ENCODE peak calls at places on chromosomes 12 and 14, in nine cellular contexts. O, I, Z, K, H, R, G, V and E are unnamed samples.
A peak's percentile ranks its signal among the peaks of the same experiment; 100 is the strongest.

GRCh38 chr12:65308601-65309071 is 30.2 kb downstream of the MSRB3 start:
- DNase-seq in R (no peak), V (no peak), Z (no peak), G (no peak), H (no peak), K (peak; percentile 50), I (peak; percentile 45), O (peak; percentile 27), E (no peak)

GRCh38 chr12:753401-754237 is 1.2 kb downstream of the WNK1 start:
- DNase-seq in H (peak; percentile 38), V (no peak), Z (peak; percentile 50), R (peak; percentile 65), K (peak; percentile 9), G (peak; percentile 56), I (no peak), O (no peak), E (peak; percentile 76)

GRCh38 chr12:115294443-115295133 is 610.6 kb upstream of the TBX3 start:
- DNase-seq in H (no peak), V (peak; percentile 46), Z (no peak), G (peak; percentile 41), O (peak; percentile 36), R (no peak), K (no peak), I (peak; percentile 67), E (no peak)

GRCh38 chr12:49059385-49060232 is 985 bp downstream of the KMT2D start:
- DNase-seq in G (peak; percentile 67), O (peak; percentile 22), R (no peak), I (no peak), H (peak; percentile 9), Z (no peak), K (no peak), V (no peak), E (peak; percentile 57)

GRCh38 chr12:107309020-107309419 is 215.7 kb upstream of the CRY1 start:
- DNase-seq in G (no peak), I (no peak), R (no peak), K (no peak), O (no peak), Z (no peak), V (no peak), H (peak; percentile 5), E (no peak)

GRCh38 chr12:130953783-130954543 is at the start of gene ADGRD1:
- DNase-seq in V (no peak), G (peak; percentile 88), I (peak; percentile 3), Z (no peak), O (no peak), H (no peak), K (no peak), R (peak; percentile 54), E (peak; percentile 84)

GRCh38 chr14:53355581-53356112 is 202.5 kb upstream of the DDHD1 start:
- DNase-seq in Z (peak; percentile 88), G (peak; percentile 8), K (peak; percentile 78), O (peak; percentile 49), H (no peak), R (no peak), I (peak; percentile 82), V (no peak), E (peak; percentile 100)

GRCh38 chr14:54579606-54580005 is 12.7 kb downstream of the SAMD4A start:
- DNase-seq in K (peak; percentile 51), R (no peak), V (no peak), G (no peak), I (peak; percentile 73), O (no peak), Z (no peak), H (no peak), E (no peak)

GRCh38 chr14:67673451-67673850 is 981 bp downstream of the VTI1B start:
- DNase-seq in I (peak; percentile 31), K (peak; percentile 27), O (peak; percentile 72), V (no peak), Z (no peak), H (no peak), R (no peak), G (no peak), E (no peak)

GRCh38 chr14:35305633-35306032 is 13.5 kb downstream of the PSMA6 start:
- DNase-seq in G (no peak), V (no peak), O (no peak), Z (no peak), R (no peak), K (no peak), H (no peak), I (no peak), E (no peak)

GRCh38 chr14:35302211-35302528 is 10.0 kb downstream of the PSMA6 start:
- DNase-seq in K (no peak), G (no peak), H (no peak), O (no peak), Z (no peak), R (no peak), I (no peak), V (no peak), E (no peak)

GRCh38 chr14:35303149-35303548 is 11.0 kb downstream of the PSMA6 start:
- DNase-seq in K (no peak), G (no peak), I (no peak), O (no peak), H (no peak), R (no peak), V (no peak), Z (no peak), E (no peak)

GRCh38 chr14:35304812-35305462 is 12.8 kb downstream of the PSMA6 start:
- DNase-seq in H (no peak), Z (no peak), R (no peak), O (no peak), I (no peak), G (no peak), K (no peak), V (no peak), E (no peak)

GRCh38 chr14:35306114-35306513 is 13.9 kb downstream of the PSMA6 start:
- DNase-seq in G (no peak), Z (no peak), K (peak; percentile 78), R (no peak), V (no peak), H (no peak), O (no peak), I (no peak), E (no peak)
- H3K27ac ChIP-seq in G (no peak overlapping the region), Z (no peak overlapping the region), K (peak overlapping the region; percentile 48), R (no peak overlapping the region), V (no peak overlapping the region), H (no peak overlapping the region), O (no peak overlapping the region), I (no peak overlapping the region), E (no peak overlapping the region)

DNA sequence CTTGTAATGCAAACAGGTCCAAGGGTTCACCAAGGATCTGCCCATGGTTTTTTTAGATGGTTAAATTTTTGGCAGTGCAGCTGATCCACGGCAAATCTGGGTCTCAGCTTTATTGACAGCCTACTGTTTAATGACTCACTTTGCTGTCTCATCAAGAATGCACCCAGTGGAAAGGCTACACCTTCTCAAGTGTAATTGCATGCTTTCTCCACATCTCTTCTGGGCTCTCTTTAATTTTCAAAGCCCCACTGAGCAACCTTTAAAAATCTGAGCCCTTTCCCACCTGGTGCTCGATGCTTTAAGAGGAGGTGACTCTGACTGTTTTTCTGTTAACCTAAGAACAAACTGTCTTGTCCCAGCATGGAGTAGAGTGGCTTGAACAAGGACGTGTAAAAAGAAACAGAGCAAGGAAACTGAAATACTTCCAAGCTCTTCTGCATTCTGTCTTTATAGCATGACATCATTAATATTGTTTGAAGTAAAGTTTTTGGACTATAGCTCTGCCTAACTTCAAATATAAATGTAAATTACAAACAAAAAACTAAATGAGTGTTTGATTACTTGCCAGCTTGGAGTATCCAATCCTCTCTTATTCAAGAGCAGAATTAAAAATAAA is 214.2 kb upstream of the KRR1 start:
- DNase-seq in G (no peak), O (peak; percentile 87), H (no peak), I (peak; percentile 74), Z (no peak), V (no peak), R (no peak), K (peak; percentile 86), E (peak; percentile 60)
- H3K27ac ChIP-seq in G (peak overlapping the region; percentile 3), O (peak overlapping the region; percentile 89), H (no peak overlapping the region), I (peak overlapping the region; percentile 93), Z (no peak overlapping the region), V (peak overlapping the region; percentile 78), R (peak overlapping the region; percentile 38), K (peak overlapping the region; percentile 59), E (no peak overlapping the region)

DNA sequence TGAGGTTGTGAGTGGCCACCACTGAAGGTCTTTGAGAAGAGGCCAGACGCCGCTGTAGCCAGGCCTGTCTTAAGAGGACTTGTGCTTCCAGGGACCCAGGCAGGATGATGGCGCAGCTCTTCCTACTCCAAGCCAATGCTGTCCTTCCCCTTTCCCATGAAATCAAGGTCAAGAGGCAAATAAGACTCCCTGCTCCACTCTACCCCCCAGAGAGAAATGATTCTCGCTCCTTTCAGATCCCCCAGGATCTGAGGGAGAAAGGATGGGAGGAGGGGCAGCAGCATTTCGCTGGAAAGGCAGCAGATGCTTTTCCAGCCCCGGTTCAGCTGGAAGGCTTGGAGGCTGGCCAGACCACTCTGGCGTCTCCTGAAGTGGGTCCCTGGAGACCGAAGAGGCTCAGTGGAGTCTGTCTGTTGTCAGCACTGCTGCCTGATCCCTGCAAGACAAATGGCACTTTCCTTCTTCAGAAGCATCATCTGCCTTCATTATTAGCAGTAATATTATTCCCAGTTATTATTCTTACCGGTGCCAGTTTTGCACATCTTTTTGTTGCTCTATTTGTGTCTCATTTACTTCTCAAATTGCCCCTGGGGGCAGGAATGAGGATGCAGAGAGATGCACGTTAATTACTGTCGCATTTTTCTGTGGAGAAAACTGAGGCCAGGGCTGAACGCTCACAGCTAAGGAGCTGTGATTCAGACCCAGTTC is 51.4 kb downstream of the C14orf132 start:
- DNase-seq in G (peak; percentile 72), K (no peak), I (peak; percentile 65), Z (no peak), O (no peak), H (no peak), V (peak; percentile 26), R (peak; percentile 83), E (no peak)
- H3K27ac ChIP-seq in G (no peak overlapping the region), K (no peak overlapping the region), I (no peak overlapping the region), Z (no peak overlapping the region), O (no peak overlapping the region), H (no peak overlapping the region), V (peak overlapping the region; percentile 31), R (no peak overlapping the region), E (no peak overlapping the region)

GRCh38 chr14:72892879-72893635 is 844 bp downstream of the DPF3 start:
- DNase-seq in H (peak; percentile 10), Z (no peak), O (peak; percentile 38), I (no peak), R (peak; percentile 39), V (no peak), G (peak; percentile 46), K (peak; percentile 43), E (no peak)

GRCh38 chr14:72894623-72895378 is 900 bp upstream of the DPF3 start:
- DNase-seq in V (no peak), H (no peak), O (peak; percentile 55), R (peak; percentile 21), G (peak; percentile 82), K (no peak), I (no peak), Z (peak; percentile 59), E (peak; percentile 85)

GRCh38 chr14:72892103-72892878 is 1.6 kb downstream of the DPF3 start:
- DNase-seq in R (peak; percentile 17), K (peak; percentile 56), Z (peak; percentile 43), O (peak; percentile 55), V (no peak), G (peak; percentile 82), I (peak; percentile 43), H (peak; percentile 6), E (peak; percentile 45)

GRCh38 chr14:72894323-72894622 is 372 bp upstream of the DPF3 start:
- DNase-seq in R (no peak), O (no peak), H (no peak), V (no peak), Z (no peak), G (no peak), K (no peak), I (no peak), E (no peak)

GRCh38 chr14:72893636-72894322 is at the start of gene DPF3:
- DNase-seq in R (peak; percentile 96), I (peak; percentile 96), V (peak; percentile 91), Z (peak; percentile 97), H (peak; percentile 92), O (peak; percentile 99), K (peak; percentile 89), G (peak; percentile 99), E (peak; percentile 98)
- H3K27ac ChIP-seq in R (peak within 1 kb of the TSS; percentile 87), I (peak within 1 kb of the TSS; percentile 32), V (peak within 1 kb of the TSS; percentile 39), Z (no peak within 1 kb of the TSS), H (peak within 1 kb of the TSS; percentile 16), O (peak within 1 kb of the TSS; percentile 1), K (no peak within 1 kb of the TSS), G (peak within 1 kb of the TSS; percentile 99), E (no peak within 1 kb of the TSS)